ENCODE peak calls at places on chromosomes 1 and 21, in nine cellular contexts. C is neural progenitor cell; J is heart left ventricle; Z is hepatocyte; P is CD8-positive, alpha-beta T cell; D is tibial nerve; U is fibroblast of lung; T is cardiac muscle cell; O is uterus. Q is an unnamed sample.

GRCh38 chr1:162177126-162177525 is 107.6 kb downstream of the NOS1AP start:
- DNase-seq in C (peak; percentile 21), J (no peak), Z (peak; percentile 29), P (no peak), D (no peak), U (peak; percentile 44), T (no peak), O (no peak), Q (no peak)

GRCh38 chr1:10561497-10561896 is 86.7 kb downstream of the PEX14 start:
- DNase-seq in C (no peak), J (no peak), Z (no peak), P (no peak), D (no peak), U (peak; percentile 65), T (no peak), O (no peak), Q (no peak)

GRCh38 chr21:40837456-40837855 is 9.5 kb downstream of the DSCAM start:
- DNase-seq in C (no peak), J (no peak), Z (no peak), P (no peak), D (no peak), U (peak; percentile 63), T (no peak), O (no peak), Q (no peak)

GRCh38 chr1:148379697-148380096 is 103.4 kb downstream of the PPIAL4G start:
- DNase-seq in C (no peak), J (no peak), Z (no peak), P (no peak), D (no peak), U (no peak), T (no peak), O (no peak), Q (no peak)

GRCh38 chr1:58812926-58813325 is 29.1 kb upstream of the JUN start:
- DNase-seq in C (no peak), J (no peak), Z (no peak), P (peak; percentile 44), D (no peak), U (no peak), T (no peak), O (no peak), Q (peak; percentile 64)

GRCh38 chr1:225427249-225428065 is at the start of gene LBR:
- DNase-seq in C (peak; percentile 86), J (no peak), Z (peak; percentile 65), P (peak; percentile 40), D (no peak), U (peak; percentile 42), T (peak; percentile 67), O (peak; percentile 42), Q (no peak)

GRCh38 chr1:220896088-220896487 is 16.8 kb downstream of the HLX start:
- DNase-seq in C (peak; percentile 19), J (no peak), Z (no peak), P (no peak), D (no peak), U (no peak), T (no peak), O (no peak), Q (no peak)

GRCh38 chr1:113391643-113392271 is 1.4 kb downstream of the MAGI3 start:
- DNase-seq in C (peak; percentile 21), J (no peak), Z (peak; percentile 38), P (peak; percentile 17), D (no peak), U (no peak), T (peak; percentile 9), O (no peak), Q (peak; percentile 37)

GRCh38 chr1:242890211-242890741 is 364.8 kb downstream of the CEP170 start:
- DNase-seq in C (peak; percentile 85), J (peak; percentile 19), Z (peak; percentile 74), P (no peak), D (no peak), U (peak; percentile 6), T (peak; percentile 83), O (no peak), Q (no peak)

GRCh38 chr1:114703242-114703641 is 7.9 kb upstream of the AMPD1 start:
- DNase-seq in C (no peak), J (no peak), Z (no peak), P (no peak), D (no peak), U (no peak), T (no peak), O (no peak), Q (no peak)

GRCh38 chr1:36964830-36965229 is 69.5 kb downstream of the GRIK3 start:
- DNase-seq in C (no peak), J (no peak), Z (no peak), P (no peak), D (no peak), U (no peak), T (no peak), O (no peak), Q (no peak)

GRCh38 chr1:51518730-51519047 is 377 bp downstream of the EPS15 start:
- DNase-seq in C (no peak), J (peak; percentile 51), Z (peak; percentile 89), P (peak; percentile 40), D (no peak), U (no peak), T (no peak), O (no peak), Q (peak; percentile 72)

GRCh38 chr1:39590546-39590945 is 14.0 kb upstream of the PABPC4 start:
- DNase-seq in C (no peak), J (no peak), Z (no peak), P (no peak), D (no peak), U (peak; percentile 76), T (no peak), O (no peak), Q (no peak)

GRCh38 chr1:226185153-226186036 is 1.1 kb downstream of the ACBD3 start:
- DNase-seq in C (no peak), J (no peak), Z (no peak), P (no peak), D (no peak), U (peak; percentile 45), T (no peak), O (no peak), Q (peak; percentile 4)

GRCh38 chr1:106952766-106953165 is 103.7 kb upstream of the PRMT6 start:
- DNase-seq in C (no peak), J (no peak), Z (no peak), P (no peak), D (no peak), U (peak; percentile 46), T (no peak), O (no peak), Q (no peak)

GRCh38 chr1:115624859-115625258 is 16.9 kb upstream of the VANGL1 start:
- DNase-seq in C (no peak), J (no peak), Z (no peak), P (no peak), D (no peak), U (no peak), T (peak; percentile 17), O (no peak), Q (no peak)

GRCh38 chr1:231357831-231358354 is 19.8 kb downstream of the SPRTN start:
- DNase-seq in C (peak; percentile 73), J (no peak), Z (peak; percentile 79), P (peak; percentile 33), D (no peak), U (peak; percentile 73), T (peak; percentile 72), O (peak; percentile 45), Q (peak; percentile 53)

GRCh38 chr1:15152318-15153183 is 996 bp upstream of the TMEM51 start:
- DNase-seq in C (peak; percentile 75), J (peak; percentile 83), Z (peak; percentile 94), P (no peak), D (peak; percentile 50), U (peak; percentile 88), T (peak; percentile 93), O (peak; percentile 83), Q (no peak)

GRCh38 chr1:236289492-236290131 is 7.9 kb upstream of the ERO1B start:
- DNase-seq in C (no peak), J (no peak), Z (no peak), P (no peak), D (no peak), U (no peak), T (no peak), O (no peak), Q (no peak)

GRCh38 chr1:200035397-200035955 is 8.0 kb downstream of the NR5A2 start:
- DNase-seq in C (peak; percentile 55), J (no peak), Z (no peak), P (no peak), D (no peak), U (no peak), T (no peak), O (no peak), Q (no peak)
- H3K27me3 ChIP-seq in C (peaks cover 100% of the 10 kb centered on the region), J (peaks cover 100% of the 10 kb centered on the region), Z (peaks cover 87% of the 10 kb centered on the region), P (peaks cover 57% of the 10 kb centered on the region), D (peaks cover 100% of the 10 kb centered on the region), U (peaks cover 83% of the 10 kb centered on the region), T (peaks cover 100% of the 10 kb centered on the region), O (no peaks in the 10 kb centered on the region), Q (peaks cover 45% of the 10 kb centered on the region)

DNA sequence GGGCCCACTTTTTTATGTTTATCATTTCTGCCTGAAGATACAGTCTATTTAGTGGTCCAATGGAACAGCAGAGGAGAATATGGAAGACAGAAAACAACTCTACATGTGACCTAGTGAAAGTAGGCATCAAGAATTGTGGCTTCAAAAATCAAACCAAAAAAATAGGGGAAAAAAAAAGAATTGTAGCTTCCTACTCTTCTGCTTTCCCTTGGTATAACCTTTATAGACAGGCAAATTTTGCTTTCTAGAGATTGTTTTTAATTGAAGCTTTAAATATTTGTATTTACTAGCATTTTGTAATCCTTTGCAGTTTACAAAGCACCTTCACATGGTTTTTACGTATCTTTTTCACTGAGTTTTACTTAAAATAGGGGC is 14.3 kb downstream of the PDIK1L start:
- DNase-seq in C (no peak), J (no peak), Z (no peak), P (no peak), D (no peak), U (no peak), T (no peak), O (no peak), Q (no peak)
- H3K4me1 ChIP-seq in C (no peaks in the 10 kb centered on the region), J (peaks cover 5% of the 10 kb centered on the region), Z (peaks cover 3% of the 10 kb centered on the region), P (peaks cover 26% of the 10 kb centered on the region), D (no peaks in the 10 kb centered on the region), U (peaks cover 3% of the 10 kb centered on the region), T (peaks cover 20% of the 10 kb centered on the region), O (no peaks in the 10 kb centered on the region), Q (peaks cover 63% of the 10 kb centered on the region)

DNA sequence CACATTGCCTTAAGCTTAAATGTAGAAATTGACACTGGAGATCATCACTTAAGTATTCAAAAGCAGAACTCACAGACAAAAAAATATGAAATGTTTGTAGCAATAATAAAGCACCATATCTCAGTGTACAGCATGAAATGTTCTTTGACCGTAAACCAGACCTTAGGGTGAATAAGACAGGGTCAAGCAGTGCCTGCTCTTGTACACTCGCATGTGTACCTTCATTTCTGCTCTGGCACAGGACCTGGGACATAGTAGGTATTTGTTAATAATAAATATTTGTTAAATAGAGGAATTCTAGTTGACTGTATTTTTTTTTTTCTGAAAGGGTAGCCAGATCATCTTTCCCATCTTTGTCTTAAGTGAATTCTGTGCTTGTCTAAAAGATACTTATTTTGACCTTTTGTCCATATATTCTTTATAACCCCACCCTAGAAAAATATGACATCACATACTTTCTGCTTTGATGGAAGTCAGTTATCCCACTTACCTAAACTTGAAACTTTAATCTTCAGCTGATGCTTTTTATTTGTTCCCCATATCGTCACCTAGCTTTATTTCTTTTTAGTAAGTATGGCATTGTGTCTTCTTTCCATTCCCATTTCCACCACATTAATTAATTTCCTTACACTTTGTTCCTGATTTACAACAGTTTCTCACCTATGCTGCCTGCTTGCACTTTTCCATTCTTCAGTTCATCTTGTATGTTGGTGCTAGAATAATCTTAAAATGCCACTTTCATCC is 1.7 kb downstream of the CDC7 start:
- DNase-seq in C (no peak), J (no peak), Z (no peak), P (no peak), D (no peak), U (no peak), T (no peak), O (no peak), Q (no peak)
- H3K4me3 ChIP-seq in C (peak overlapping the region; percentile 71), J (peak overlapping the region; percentile 66), Z (peak overlapping the region; percentile 66), P (no peak overlapping the region), D (no peak overlapping the region), U (peak overlapping the region; percentile 75), T (peak overlapping the region; percentile 45), O (no peak overlapping the region), Q (no peak overlapping the region)

GRCh38 chr1:179744401-179745130 is 1.5 kb downstream of the FAM163A start:
- DNase-seq in C (peak; percentile 3), J (no peak), Z (no peak), P (no peak), D (no peak), U (no peak), T (no peak), O (no peak), Q (no peak)
- H3K27me3 ChIP-seq in C (peaks cover 90% of the 10 kb centered on the region), J (peaks cover 74% of the 10 kb centered on the region), Z (peaks cover 86% of the 10 kb centered on the region), P (peaks cover 18% of the 10 kb centered on the region), D (peaks cover 59% of the 10 kb centered on the region), U (peaks cover 40% of the 10 kb centered on the region), T (peaks cover 100% of the 10 kb centered on the region), O (peaks cover 5% of the 10 kb centered on the region), Q (peaks cover 27% of the 10 kb centered on the region)